ENCODE peak calls at places on chromosomes 4 and X, in five cellular contexts. E, F, T, I and U are unnamed samples.

GRCh38 chrX:13250831-13251612 is 68.8 kb downstream of the ATXN3L start:
- DNase-seq in T (no peak), E (peak; percentile 94), F (no peak), I (no peak), U (no peak)

GRCh38 chrX:39675619-39676018 is 422.1 kb downstream of the BCOR start:
- DNase-seq in T (no peak), F (no peak), I (peak; percentile 3), E (no peak), U (no peak)

GRCh38 chr4:121339824-121340223 is 41.0 kb downstream of the QRFPR start:
- DNase-seq in I (no peak), T (no peak), F (no peak), E (no peak), U (no peak)

GRCh38 chr4:187183826-187184225 is 460.2 kb upstream of the FAT1 start:
- DNase-seq in T (no peak), F (no peak), I (no peak), E (no peak), U (no peak)

GRCh38 chrX:39427492-39428289 is 626.4 kb downstream of the MID1IP1 start:
- DNase-seq in T (no peak), F (no peak), E (peak; percentile 33), I (peak; percentile 57), U (no peak)

GRCh38 chr4:4614925-4615678 is 73.3 kb upstream of the STX18 start:
- DNase-seq in F (no peak), E (peak; percentile 66), T (no peak), I (no peak), U (no peak)

GRCh38 chr4:77065382-77065781 is 10.4 kb downstream of the CCNI start:
- DNase-seq in E (peak; percentile 80), F (no peak), I (peak; percentile 24), T (no peak), U (no peak)

GRCh38 chr4:184387351-184387750 is 87.0 kb downstream of the IRF2 start:
- DNase-seq in T (no peak), E (no peak), I (no peak), F (no peak), U (no peak)

GRCh38 chr4:182533948-182534347 is 290.7 kb downstream of the TENM3 start:
- DNase-seq in T (no peak), F (no peak), E (peak; percentile 74), I (peak; percentile 81), U (no peak)

GRCh38 chr4:95204873-95205272 is 343.9 kb downstream of the UNC5C start:
- DNase-seq in I (peak; percentile 3), T (no peak), E (no peak), F (no peak), U (peak; percentile 43)

GRCh38 chr4:10096201-10096975 is 20.2 kb downstream of the WDR1 start:
- DNase-seq in F (no peak), I (peak; percentile 97), T (peak; percentile 60), E (peak; percentile 94), U (no peak)

GRCh38 chr4:152189451-152190179 is 346.3 kb downstream of the FBXW7 start:
- DNase-seq in I (no peak), E (no peak), F (no peak), T (no peak), U (no peak)

GRCh38 chr4:87188932-87189331 is 31.5 kb downstream of the KLHL8 start:
- DNase-seq in E (no peak), T (no peak), F (no peak), I (no peak), U (no peak)

GRCh38 chr4:100428051-100428450 is 89.8 kb downstream of the EMCN start:
- DNase-seq in I (peak; percentile 93), E (peak; percentile 45), T (no peak), F (no peak), U (peak; percentile 49)

GRCh38 chrX:28205905-28206304 is 224.7 kb upstream of the DCAF8L1 start:
- DNase-seq in F (no peak), I (peak; percentile 14), E (no peak), T (no peak), U (no peak)

GRCh38 chrX:130771230-130771629 is 131.8 kb downstream of the ENOX2 start:
- DNase-seq in E (no peak), T (no peak), F (no peak), I (no peak), U (no peak)

GRCh38 chr4:133565379-133565778 is 416.3 kb downstream of the PCDH10 start:
- DNase-seq in F (no peak), I (peak; percentile 1), T (no peak), E (peak; percentile 7), U (no peak)

GRCh38 chr4:183499389-183499788 is 5.5 kb upstream of the ING2 start:
- DNase-seq in E (no peak), I (no peak), F (no peak), T (no peak), U (no peak)

GRCh38 chrX:3175659-3176438 is 134.6 kb downstream of the ARSF start:
- DNase-seq in T (no peak), F (no peak), I (no peak), E (peak; percentile 56), U (no peak)

DNA sequence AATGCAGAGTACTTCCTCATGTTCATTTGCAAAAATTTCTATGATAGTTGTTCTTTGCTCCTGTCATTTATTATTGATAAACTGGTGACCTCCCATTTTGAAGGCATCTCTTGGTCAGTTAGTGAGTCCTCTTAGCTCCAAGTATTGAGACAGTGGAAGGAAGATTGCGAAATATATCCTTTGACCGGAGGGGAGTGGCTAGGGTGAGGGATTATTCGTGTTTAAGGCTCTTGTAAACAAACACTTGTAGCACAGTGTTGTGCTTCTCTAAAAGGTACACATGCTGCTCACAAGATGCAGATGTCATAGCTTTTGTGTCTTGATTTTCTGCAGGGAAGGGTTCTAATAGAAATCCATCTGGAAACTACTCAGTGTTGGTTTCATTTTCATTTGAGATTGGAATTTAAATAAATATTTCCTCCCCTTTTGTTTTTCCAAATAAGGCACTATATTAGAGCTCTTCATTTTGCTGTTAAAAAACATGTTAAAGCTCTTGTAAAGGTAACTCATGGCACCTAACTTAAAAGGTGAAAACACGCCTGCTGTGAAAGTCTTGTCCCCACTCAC is 21.8 kb downstream of the TXLNG start:
- DNase-seq in T (no peak), F (no peak), I (peak; percentile 46), E (peak; percentile 68), U (no peak)
- H3K4me3 ChIP-seq in T (no peak overlapping the region), F (no peak overlapping the region), I (peak overlapping the region; percentile 25), E (peak overlapping the region; percentile 66), U (no peak overlapping the region)

DNA sequence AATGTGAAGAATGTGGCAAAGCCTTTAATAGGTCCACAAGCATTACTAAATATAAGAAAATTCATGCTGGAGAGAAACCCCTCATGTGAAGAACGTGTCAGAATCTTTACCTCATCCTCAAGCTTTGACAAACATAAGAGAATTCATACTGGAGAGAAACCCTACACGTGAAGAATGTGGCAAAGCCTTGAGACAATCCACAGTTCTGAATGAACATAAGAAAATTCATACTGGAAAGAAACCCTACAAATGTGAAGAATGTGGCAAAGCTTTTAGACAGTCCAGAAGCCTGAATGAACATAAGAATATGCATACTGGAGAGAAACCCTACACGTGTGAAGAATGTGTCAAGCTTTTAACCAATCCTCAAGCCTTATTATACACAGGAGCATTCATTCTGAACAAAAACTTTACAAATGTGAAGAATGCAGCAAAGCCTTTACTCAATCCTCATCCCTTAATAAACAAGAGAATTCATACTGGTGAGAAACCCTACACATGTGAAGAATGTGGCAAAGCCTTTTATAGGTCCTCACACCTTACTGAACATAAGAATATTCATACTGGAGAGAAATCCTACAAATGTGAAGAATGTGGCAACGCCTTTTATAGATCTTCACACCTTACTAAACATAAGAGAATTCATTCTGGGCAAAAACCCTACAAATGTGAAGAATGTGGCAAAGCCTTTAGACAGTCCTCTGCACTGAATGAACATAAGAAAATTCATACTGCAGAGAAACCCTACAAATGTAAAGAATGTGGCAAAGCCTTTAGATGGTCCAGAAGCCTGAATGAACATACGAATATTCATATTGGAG is 51.1 kb downstream of the ZNF732 start:
- DNase-seq in F (no peak), I (no peak), E (no peak), T (no peak), U (no peak)
- H3K9me3 ChIP-seq in F (peaks cover 4% of the 10 kb centered on the region), I (peaks cover 40% of the 10 kb centered on the region), E (peaks cover 21% of the 10 kb centered on the region), T (no peaks in the 10 kb centered on the region), U (peaks cover 51% of the 10 kb centered on the region)

GRCh38 chrX:108439434-108439883 is at the start of gene COL4A5:
- DNase-seq in E (peak; percentile 80), F (no peak), T (no peak), I (peak; percentile 93), U (no peak)

GRCh38 chrX:108437789-108438623 is at the start of gene COL4A6:
- DNase-seq in F (no peak), I (peak; percentile 59), T (peak; percentile 19), E (no peak), U (no peak)

GRCh38 chrX:108439961-108440696 is 491 bp downstream of the COL4A5 start:
- DNase-seq in E (peak; percentile 21), I (no peak), F (no peak), T (peak; percentile 17), U (no peak)

GRCh38 chrX:108447303-108447702 is 7.7 kb downstream of the COL4A5 start:
- DNase-seq in F (no peak), I (peak; percentile 58), E (peak; percentile 16), T (no peak), U (no peak)

GRCh38 chrX:108443065-108443464 is 3.4 kb downstream of the COL4A5 start:
- DNase-seq in I (no peak), T (no peak), F (no peak), E (no peak), U (no peak)
- H3K27ac ChIP-seq in I (peak overlapping the region; percentile 44), T (no peak overlapping the region), F (no peak overlapping the region), E (no peak overlapping the region), U (no peak overlapping the region)

DNA sequence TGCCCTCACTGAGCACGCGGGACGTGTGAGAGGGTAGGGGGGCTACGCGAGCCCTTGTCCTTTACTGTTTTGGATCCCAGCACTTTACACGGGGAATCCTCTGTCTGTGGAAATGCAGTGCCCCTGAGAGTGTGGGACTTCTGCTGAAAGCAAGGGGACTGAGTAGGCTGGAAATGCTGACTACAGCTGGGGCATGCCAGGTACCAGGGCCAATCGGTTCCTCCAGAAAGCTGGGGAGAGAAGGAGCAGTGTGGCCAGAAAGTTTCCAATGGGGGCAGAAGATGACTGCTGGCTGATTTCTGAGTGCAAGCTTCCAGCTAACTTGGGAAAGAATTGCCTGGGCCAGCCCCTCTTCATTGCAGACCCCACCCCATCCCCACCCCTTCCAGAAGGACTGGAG is 1.5 kb downstream of the NHSL2 start:
- DNase-seq in F (no peak), E (no peak), I (no peak), T (no peak), U (no peak)
- H3K4me3 ChIP-seq in F (peak overlapping the region; percentile 90), E (no peak overlapping the region), I (no peak overlapping the region), T (no peak overlapping the region), U (peak overlapping the region; percentile 65)

GRCh38 chr4:2104556-2105345 is 45.6 kb downstream of the NAT8L start:
- DNase-seq in I (no peak), F (no peak), T (no peak), E (no peak), U (no peak)
- H3K9me3 ChIP-seq in I (peaks cover 2% of the 10 kb centered on the region), F (peaks cover 1% of the 10 kb centered on the region), T (no peaks in the 10 kb centered on the region), E (peaks cover 6% of the 10 kb centered on the region), U (peaks cover 22% of the 10 kb centered on the region)